ENCODE peak calls at places on chromosomes 4 and X, in eight cellular contexts. T is activated CD4-positive, alpha-beta T cell treated with anti-CD3 and anti-CD28 coated beads, Interleukin-2, amount 10 ng/mL, durations not matched to agents 7 days and 5 days; I is body of pancreas; Q is activated T-helper 1 cell treated with anti-CD3 and anti-CD28 coated beads, Interleukin-2, amount 50 U/mL, for 16 hours; N is stimulated activated CD4-positive, alpha-beta T cell treated with anti-CD3 and anti-CD28 coated beads, Interleukin-15, amount 100 ng/mL, for 24 hours; H is iris pigment epithelial cell; L is AG10803; S is retinal pigment epithelial cell. C is an unnamed sample.

GRCh38 chr4:184824776-184825393 is 883 bp downstream of the ACSL1 start:
- DNase-seq in T (peak), I (no peak), Q (no peak), N (peak), H (no peak), L (no peak), S (no peak), C (no peak)

GRCh38 chrX:42739258-42739657 is 38.7 kb downstream of the PPP1R2C start:
- DNase-seq in T (no peak), I (no peak), Q (no peak), N (no peak), H (no peak), L (peak), S (no peak), C (peak)

GRCh38 chr4:629916-630641 is 4.7 kb downstream of the PDE6B start:
- DNase-seq in T (no peak), I (no peak), Q (no peak), N (no peak), H (no peak), L (no peak), S (no peak), C (no peak)

GRCh38 chrX:153931748-153932147 is 3.1 kb downstream of the NAA10 start:
- DNase-seq in T (no peak), I (no peak), Q (no peak), N (no peak), H (no peak), L (no peak), S (no peak), C (no peak)

GRCh38 chrX:15497865-15498264 is 2.7 kb upstream of the BMX start:
- DNase-seq in T (peak), I (peak), Q (peak), N (peak), H (peak), L (peak), S (no peak), C (peak)

GRCh38 chr4:4420421-4420820 is 33.5 kb downstream of the NSG1 start:
- DNase-seq in T (no peak), I (no peak), Q (no peak), N (no peak), H (no peak), L (no peak), S (no peak), C (no peak)

GRCh38 chr4:4913147-4913561 is 53.7 kb downstream of the MSX1 start:
- DNase-seq in T (no peak), I (no peak), Q (no peak), N (no peak), H (no peak), L (no peak), S (no peak), C (no peak)

GRCh38 chrX:132271330-132271729 is 52.1 kb upstream of the RAP2C start:
- DNase-seq in T (no peak), I (no peak), Q (no peak), N (no peak), H (no peak), L (peak), S (no peak), C (peak)

GRCh38 chr4:113961322-113961698 is 18.1 kb downstream of the ARSJ start:
- DNase-seq in T (no peak), I (no peak), Q (no peak), N (no peak), H (peak), L (peak), S (no peak), C (peak)

GRCh38 chrX:572490-573124 is 58.0 kb upstream of the SHOX start:
- DNase-seq in T (no peak), I (no peak), Q (no peak), N (peak), H (no peak), L (no peak), S (no peak), C (no peak)

GRCh38 chr4:44162538-44163270 is 285.9 kb downstream of the KCTD8 start:
- DNase-seq in T (no peak), I (no peak), Q (no peak), N (no peak), H (no peak), L (no peak), S (no peak), C (peak)

GRCh38 chrX:130120746-130121504 is 10.6 kb upstream of the ELF4 start:
- DNase-seq in T (peak), I (peak), Q (peak), N (peak), H (peak), L (peak), S (no peak), C (peak)

GRCh38 chrX:71095971-71096701 is 485 bp downstream of the FOXO4 start:
- DNase-seq in T (no peak), I (no peak), Q (no peak), N (no peak), H (no peak), L (no peak), S (no peak), C (no peak)

GRCh38 chr4:70356185-70356584 is 4.4 kb upstream of the SMR3A start:
- DNase-seq in T (no peak), I (no peak), Q (no peak), N (no peak), H (no peak), L (no peak), S (no peak), C (no peak)

GRCh38 chr4:1882850-1883271 is 11.7 kb downstream of the NSD2 start:
- DNase-seq in T (no peak), I (no peak), Q (no peak), N (no peak), H (no peak), L (no peak), S (no peak), C (no peak)

GRCh38 chr4:164935363-164935762 is 42.1 kb downstream of the TRIM61 start:
- DNase-seq in T (no peak), I (no peak), Q (no peak), N (no peak), H (no peak), L (no peak), S (no peak), C (no peak)

GRCh38 chrX:136195247-136195646 is 47.9 kb downstream of the FHL1 start:
- DNase-seq in T (no peak), I (no peak), Q (no peak), N (no peak), H (no peak), L (no peak), S (no peak), C (peak)

GRCh38 chrX:149079805-149080406 is 425.2 kb downstream of the IDS start:
- DNase-seq in T (no peak), I (no peak), Q (no peak), N (no peak), H (no peak), L (no peak), S (no peak), C (no peak)

GRCh38 chr4:183175631-183176232 is 76.7 kb downstream of the WWC2 start:
- DNase-seq in T (no peak), I (no peak), Q (no peak), N (no peak), H (peak), L (peak), S (peak), C (peak)

GRCh38 chr4:15232725-15233597 is 194.9 kb upstream of the C1QTNF7 start:
- DNase-seq in T (peak), I (no peak), Q (no peak), N (peak), H (peak), L (peak), S (peak), C (peak)

GRCh38 chr4:174365018-174365587 is 81.4 kb downstream of the CEP44 start:
- DNase-seq in T (peak), I (no peak), Q (no peak), N (peak), H (peak), L (peak), S (no peak), C (peak)

GRCh38 chr4:85833311-85833710 is 358.4 kb downstream of the ARHGAP24 start:
- DNase-seq in T (no peak), I (no peak), Q (no peak), N (no peak), H (no peak), L (no peak), S (peak), C (no peak)

GRCh38 chr4:63620271-63620670 is 789.0 kb downstream of the TECRL start:
- DNase-seq in T (no peak), I (no peak), Q (no peak), N (no peak), H (no peak), L (no peak), S (no peak), C (no peak)

GRCh38 chrX:9207142-9207541 is 173.2 kb upstream of the FAM9B start:
- DNase-seq in T (no peak), I (no peak), Q (no peak), N (no peak), H (peak), L (no peak), S (no peak), C (peak)

GRCh38 chr4:113634081-113634969 is 127.2 kb downstream of the CAMK2D start:
- DNase-seq in T (no peak), I (no peak), Q (no peak), N (no peak), H (peak), L (no peak), S (no peak), C (no peak)

GRCh38 chrX:9874483-9874882 is 88.3 kb downstream of the SHROOM2 start:
- DNase-seq in T (no peak), I (no peak), Q (no peak), N (no peak), H (no peak), L (peak), S (no peak), C (no peak)

GRCh38 chrX:128622296-128622695 is 570.1 kb upstream of the ACTRT1 start:
- DNase-seq in T (no peak), I (no peak), Q (no peak), N (no peak), H (no peak), L (no peak), S (no peak), C (no peak)

GRCh38 chrX:150767475-150768131 is 74.4 kb downstream of the MTMR1 start:
- DNase-seq in T (no peak), I (no peak), Q (no peak), N (peak), H (peak), L (peak), S (peak), C (peak)

GRCh38 chrX:40018021-40018420 is 79.7 kb downstream of the BCOR start:
- DNase-seq in T (no peak), I (no peak), Q (no peak), N (no peak), H (no peak), L (no peak), S (no peak), C (no peak)

GRCh38 chr4:3729188-3729884 is 36.8 kb upstream of the ADRA2C start:
- DNase-seq in T (no peak), I (no peak), Q (no peak), N (no peak), H (no peak), L (peak), S (no peak), C (no peak)

GRCh38 chr4:71882113-71882512 is 98.2 kb upstream of the GC start:
- DNase-seq in T (no peak), I (no peak), Q (no peak), N (no peak), H (no peak), L (no peak), S (no peak), C (no peak)

C was measured in fibroblast of pulmonary artery.